ENCODE peak calls at places on chromosomes 5 and 9, in six cellular contexts. C is A549, Q is IMR-90, J is HepG2, G is K562, R is GM12878. L is an unnamed sample.

GRCh38 chr9:135300346-135301141 is 179.0 kb upstream of the PPP1R26 start:
- DNase-seq in C (no peak), Q (no peak), J (no peak), G (no peak), R (no peak), L (no peak)

GRCh38 chr5:61401726-61402125 is 69.7 kb downstream of the ZSWIM6 start:
- DNase-seq in C (peak), Q (peak), J (no peak), G (peak), R (no peak), L (no peak)

GRCh38 chr5:76610196-76610595 is 13.0 kb downstream of the F2RL2 start:
- DNase-seq in C (no peak), Q (no peak), J (no peak), G (no peak), R (no peak), L (no peak)

GRCh38 chr5:93621340-93621872 is 38.4 kb downstream of the NR2F1 start:
- DNase-seq in C (peak), Q (peak), J (peak), G (no peak), R (no peak), L (peak)

GRCh38 chr5:111530298-111530740 is 18.0 kb upstream of the STARD4 start:
- DNase-seq in C (peak), Q (peak), J (peak), G (peak), R (peak), L (no peak)

GRCh38 chr9:70390922-70391321 is 23.5 kb downstream of the KLF9 start:
- DNase-seq in C (no peak), Q (no peak), J (no peak), G (no peak), R (no peak), L (no peak)

GRCh38 chr5:177510567-177511053 is 984 bp upstream of the DOK3 start:
- DNase-seq in C (no peak), Q (no peak), J (no peak), G (no peak), R (no peak), L (no peak)

GRCh38 chr5:10262121-10262774 is 12.2 kb downstream of the CCT5 start:
- DNase-seq in C (no peak), Q (no peak), J (no peak), G (peak), R (no peak), L (no peak)

GRCh38 chr5:174231961-174232487 is 186.5 kb downstream of the NSG2 start:
- DNase-seq in C (no peak), Q (no peak), J (no peak), G (no peak), R (no peak), L (no peak)

GRCh38 chr9:96612105-96612965 is 7.3 kb downstream of the CDC14B start:
- DNase-seq in C (peak), Q (peak), J (peak), G (no peak), R (no peak), L (no peak)

GRCh38 chr9:136886610-136887597 is 588 bp downstream of the TRAF2 start:
- DNase-seq in C (no peak), Q (peak), J (no peak), G (peak), R (no peak), L (peak)

GRCh38 chr5:19987594-19988345 is at the start of gene CDH18:
- DNase-seq in C (peak), Q (peak), J (no peak), G (no peak), R (no peak), L (peak)

GRCh38 chr5:14508046-14508445 is 73.5 kb upstream of the OTULINL start:
- DNase-seq in C (no peak), Q (no peak), J (no peak), G (no peak), R (no peak), L (no peak)

GRCh38 chr9:3903906-3904305 is 378.1 kb upstream of the RFX3 start:
- DNase-seq in C (no peak), Q (no peak), J (no peak), G (no peak), R (no peak), L (no peak)

GRCh38 chr9:16247188-16247875 is 623.1 kb downstream of the BNC2 start:
- DNase-seq in C (peak), Q (peak), J (no peak), G (no peak), R (no peak), L (no peak)

GRCh38 chr9:3875371-3876132 is 349.8 kb upstream of the RFX3 start:
- DNase-seq in C (peak), Q (peak), J (no peak), G (no peak), R (no peak), L (no peak)

GRCh38 chr9:130184983-130185382 is 12.8 kb downstream of the NCS1 start:
- DNase-seq in C (no peak), Q (no peak), J (no peak), G (no peak), R (no peak), L (no peak)

GRCh38 chr5:6457592-6457991 is 8.9 kb downstream of the UBE2QL1 start:
- DNase-seq in C (no peak), Q (no peak), J (no peak), G (no peak), R (no peak), L (no peak)

GRCh38 chr5:127928053-127928452 is 155.5 kb upstream of the SLC12A2 start:
- DNase-seq in C (no peak), Q (no peak), J (no peak), G (no peak), R (no peak), L (no peak)

GRCh38 chr5:59326551-59326950 is 567.0 kb downstream of the PDE4D start:
- DNase-seq in C (no peak), Q (no peak), J (no peak), G (no peak), R (no peak), L (no peak)

GRCh38 chr5:135319928-135320606 is 79.0 kb downstream of the MACROH2A1 start:
- DNase-seq in C (no peak), Q (no peak), J (no peak), G (no peak), R (no peak), L (no peak)

GRCh38 chr9:20781086-20781485 is 97.0 kb downstream of the FOCAD start:
- DNase-seq in C (peak), Q (peak), J (peak), G (no peak), R (no peak), L (no peak)

GRCh38 chr5:158463971-158464370 is 605.0 kb upstream of the CLINT1 start:
- DNase-seq in C (no peak), Q (peak), J (peak), G (no peak), R (no peak), L (no peak)

GRCh38 chr9:136240941-136241340 is 4.7 kb downstream of the QSOX2 start:
- DNase-seq in C (no peak), Q (no peak), J (no peak), G (no peak), R (no peak), L (no peak)

GRCh38 chr9:120578614-120579013 is 1.4 kb downstream of the CDK5RAP2 start:
- DNase-seq in C (no peak), Q (no peak), J (no peak), G (no peak), R (no peak), L (no peak)

GRCh38 chr9:14347408-14348224 is 33.7 kb upstream of the NFIB start:
- DNase-seq in C (peak), Q (no peak), J (no peak), G (no peak), R (no peak), L (no peak)

GRCh38 chr9:122807271-122807900 is 7.5 kb downstream of the OR1K1 start:
- DNase-seq in C (no peak), Q (peak), J (no peak), G (no peak), R (no peak), L (no peak)

GRCh38 chr5:128053291-128053954 is 30.1 kb upstream of the SLC12A2 start:
- DNase-seq in C (no peak), Q (peak), J (peak), G (no peak), R (no peak), L (no peak)

GRCh38 chr9:17191095-17191494 is 56.3 kb downstream of the CNTLN start:
- DNase-seq in C (no peak), Q (peak), J (no peak), G (no peak), R (no peak), L (no peak)

GRCh38 chr5:139746691-139747582 is 48.7 kb upstream of the PSD2 start:
- DNase-seq in C (no peak), Q (peak), J (no peak), G (no peak), R (peak), L (no peak)

GRCh38 chr5:96823900-96824351 is 16.2 kb upstream of the ERAP1 start:
- DNase-seq in C (peak), Q (peak), J (peak), G (no peak), R (no peak), L (no peak)

GRCh38 chr9:86304236-86304730 is 21.9 kb upstream of the ISCA1 start:
- DNase-seq in C (no peak), Q (no peak), J (no peak), G (no peak), R (no peak), L (no peak)

GRCh38 chr9:114822708-114823107 is 16.9 kb upstream of the TNFSF15 start:
- DNase-seq in C (no peak), Q (no peak), J (no peak), G (no peak), R (no peak), L (no peak)

GRCh38 chr9:114825126-114825525 is 19.3 kb upstream of the TNFSF15 start:
- DNase-seq in C (no peak), Q (no peak), J (no peak), G (no peak), R (no peak), L (no peak)

GRCh38 chr9:114820776-114821501 is 15.1 kb upstream of the TNFSF15 start:
- DNase-seq in C (no peak), Q (peak), J (no peak), G (no peak), R (no peak), L (no peak)

GRCh38 chr9:114823416-114823815 is 17.6 kb upstream of the TNFSF15 start:
- DNase-seq in C (no peak), Q (no peak), J (no peak), G (no peak), R (no peak), L (no peak)

DNA sequence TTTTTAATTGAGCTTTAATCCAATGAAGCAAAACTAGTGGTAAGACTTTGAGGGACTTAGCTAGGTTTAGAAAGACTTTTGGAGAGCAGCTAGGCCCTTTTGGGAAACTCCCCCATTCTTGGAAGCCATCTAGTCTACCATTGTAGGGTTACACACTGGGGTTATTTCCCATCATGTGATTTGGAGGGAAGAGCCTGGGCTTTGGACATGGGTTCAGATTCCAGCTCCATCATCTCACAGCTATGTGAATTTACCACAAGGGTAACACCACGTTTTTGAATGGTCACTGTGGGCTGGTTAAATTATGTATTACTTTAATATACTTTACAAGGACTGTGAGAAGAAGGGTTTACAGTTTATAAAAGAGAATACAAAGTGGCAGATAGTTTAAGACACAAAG is 18.3 kb upstream of the TNFSF15 start:
- DNase-seq in C (no peak), Q (peak), J (no peak), G (no peak), R (no peak), L (no peak)
- TF ChIP-seq BHLHE40 in C (no peak), Q (no peak), J (no peak), G (no peak), R (no peak), L (no peak)

DNA sequence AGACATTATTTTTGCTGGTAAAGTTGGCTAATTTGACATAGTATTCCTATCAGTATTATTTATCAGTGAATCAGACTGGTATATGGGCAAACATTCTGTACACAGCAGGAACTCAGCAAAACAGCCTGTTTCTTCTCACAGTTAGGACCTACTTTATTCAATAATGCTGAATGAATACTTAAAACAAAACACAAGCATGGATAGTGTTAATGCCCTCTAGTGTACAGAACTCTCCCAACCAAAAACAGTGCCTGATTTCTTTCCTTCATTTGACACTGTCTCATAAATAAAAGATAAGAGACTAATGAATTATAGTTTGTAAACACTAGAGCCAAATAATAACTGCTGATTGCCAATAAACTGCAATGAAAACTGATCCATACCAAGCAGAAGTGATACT is 1113.3 kb downstream of the PTPRD start:
- DNase-seq in C (no peak), Q (no peak), J (no peak), G (no peak), R (no peak), L (no peak)
- TF ChIP-seq BHLHE40 in C (no peak), Q (no peak), J (no peak), G (no peak), R (no peak), L (no peak)

DNA sequence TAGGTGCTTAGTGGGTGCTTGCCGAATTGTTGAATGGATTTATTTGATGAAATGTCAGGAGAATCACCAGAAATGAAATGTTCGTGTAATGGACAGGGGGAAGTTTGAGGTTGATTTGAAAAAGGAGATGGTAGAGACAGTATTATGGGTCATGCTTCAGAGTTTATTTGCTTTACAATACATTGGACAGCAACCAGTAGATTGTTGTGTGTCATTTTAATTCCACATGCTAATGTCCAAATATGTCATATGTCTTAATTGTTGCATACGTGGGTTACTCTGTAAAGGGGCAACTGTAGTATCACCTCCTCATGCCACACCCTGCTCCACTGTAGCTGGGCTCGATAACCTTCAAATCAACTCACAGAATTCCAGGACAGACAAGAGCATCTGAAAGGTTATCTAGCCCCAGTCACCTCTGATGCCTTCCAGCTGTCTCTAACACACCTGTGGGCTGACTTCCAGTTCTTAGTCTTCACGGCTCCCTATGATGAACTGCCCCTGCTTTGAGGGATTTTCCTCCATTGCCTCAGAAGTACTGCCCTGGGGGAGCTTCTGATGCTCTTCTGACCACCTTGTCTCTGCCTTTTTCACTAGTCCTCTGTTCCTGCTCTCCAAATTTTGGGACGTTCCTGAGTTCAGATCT is 1.7 kb downstream of the PDCD1LG2 start:
- DNase-seq in C (no peak), Q (no peak), J (no peak), G (no peak), R (no peak), L (no peak)
- TF ChIP-seq BHLHE40 in C (no peak), Q (no peak), J (no peak), G (no peak), R (no peak), L (no peak)

GRCh38 chr9:108535526-108535925 is 320.3 kb downstream of the ACTL7B start:
- DNase-seq in C (peak), Q (no peak), J (peak), G (peak), R (no peak), L (peak)
- TF ChIP-seq BHLHE40 in C (no peak), Q (no peak), J (no peak), G (no peak), R (no peak), L (no peak)

L was measured in HEK293T.